ENCODE peak calls at places on chromosome X, in five cellular contexts. One of them, this sample, is unnamed.
A peak's percentile ranks its signal among the peaks of the same experiment; 100 is the strongest.

GRCh38 chrX:106037835-106038473 is 573 bp downstream of the SERPINA7 start:
- DNase-seq in fibroblast of mammary gland: no peak
- DNase-seq in skeletal muscle cell: no peak
- DNase-seq in uterus: no peak
- DNase-seq in endodermal cell: no peak
- DNase-seq in this sample: no peak

GRCh38 chrX:79133897-79134296 is 10.6 kb upstream of the GPR174 start:
- DNase-seq in uterus: no peak
- DNase-seq in endodermal cell: no peak
- DNase-seq in fibroblast of mammary gland: peak; percentile 2
- DNase-seq in skeletal muscle cell: no peak
- DNase-seq in this sample: no peak

GRCh38 chrX:118420462-118420861 is 74.6 kb downstream of the WDR44 start:
- DNase-seq in uterus: no peak
- DNase-seq in fibroblast of mammary gland: peak; percentile 67
- DNase-seq in endodermal cell: no peak
- DNase-seq in skeletal muscle cell: peak; percentile 26
- DNase-seq in this sample: no peak

GRCh38 chrX:2781226-2781571 is 29.4 kb downstream of the XG start:
- DNase-seq in uterus: no peak
- DNase-seq in skeletal muscle cell: no peak
- DNase-seq in endodermal cell: no peak
- DNase-seq in fibroblast of mammary gland: no peak
- DNase-seq in this sample: no peak

GRCh38 chrX:151722241-151722846 is 6.5 kb downstream of the FATE1 start:
- DNase-seq in uterus: no peak
- DNase-seq in fibroblast of mammary gland: peak; percentile 13
- DNase-seq in endodermal cell: peak; percentile 90
- DNase-seq in skeletal muscle cell: no peak
- DNase-seq in this sample: no peak

GRCh38 chrX:17500145-17500579 is 125.2 kb downstream of the NHS start:
- DNase-seq in uterus: no peak
- DNase-seq in endodermal cell: no peak
- DNase-seq in fibroblast of mammary gland: peak; percentile 49
- DNase-seq in skeletal muscle cell: no peak
- DNase-seq in this sample: peak; percentile 65

GRCh38 chrX:57155171-57155570 is 18.0 kb upstream of the SPIN2A start:
- DNase-seq in endodermal cell: no peak
- DNase-seq in fibroblast of mammary gland: no peak
- DNase-seq in skeletal muscle cell: no peak
- DNase-seq in uterus: no peak
- DNase-seq in this sample: no peak

GRCh38 chrX:152904151-152905080 is 6.5 kb downstream of the ZNF185 start:
- DNase-seq in skeletal muscle cell: peak; percentile 53
- DNase-seq in endodermal cell: peak; percentile 86
- DNase-seq in fibroblast of mammary gland: peak; percentile 65
- DNase-seq in uterus: peak; percentile 54
- DNase-seq in this sample: peak; percentile 16

GRCh38 chrX:13471269-13471668 is 98.1 kb upstream of the EGFL6 start:
- DNase-seq in uterus: no peak
- DNase-seq in endodermal cell: peak; percentile 59
- DNase-seq in fibroblast of mammary gland: no peak
- DNase-seq in skeletal muscle cell: no peak
- DNase-seq in this sample: no peak

GRCh38 chrX:108735680-108736508 is 469 bp downstream of the IRS4 start:
- DNase-seq in skeletal muscle cell: no peak
- DNase-seq in fibroblast of mammary gland: no peak
- DNase-seq in uterus: no peak
- DNase-seq in endodermal cell: no peak
- DNase-seq in this sample: no peak

GRCh38 chrX:30196322-30196721 is 19.0 kb upstream of the MAGEB2 start:
- DNase-seq in endodermal cell: peak; percentile 54
- DNase-seq in skeletal muscle cell: no peak
- DNase-seq in fibroblast of mammary gland: no peak
- DNase-seq in uterus: no peak
- DNase-seq in this sample: no peak

GRCh38 chrX:153922932-153923857 is 2.9 kb downstream of the ARHGAP4 start:
- DNase-seq in endodermal cell: no peak
- DNase-seq in skeletal muscle cell: no peak
- DNase-seq in fibroblast of mammary gland: peak; percentile 66
- DNase-seq in uterus: peak; percentile 89
- DNase-seq in this sample: no peak
- H3K4me3 ChIP-seq in endodermal cell: no peak overlapping the region
- H3K4me3 ChIP-seq in skeletal muscle cell: no peak overlapping the region
- H3K4me3 ChIP-seq in fibroblast of mammary gland: no peak overlapping the region
- H3K4me3 ChIP-seq in uterus: no peak overlapping the region
- H3K4me3 ChIP-seq in this sample: no peak overlapping the region

DNA sequence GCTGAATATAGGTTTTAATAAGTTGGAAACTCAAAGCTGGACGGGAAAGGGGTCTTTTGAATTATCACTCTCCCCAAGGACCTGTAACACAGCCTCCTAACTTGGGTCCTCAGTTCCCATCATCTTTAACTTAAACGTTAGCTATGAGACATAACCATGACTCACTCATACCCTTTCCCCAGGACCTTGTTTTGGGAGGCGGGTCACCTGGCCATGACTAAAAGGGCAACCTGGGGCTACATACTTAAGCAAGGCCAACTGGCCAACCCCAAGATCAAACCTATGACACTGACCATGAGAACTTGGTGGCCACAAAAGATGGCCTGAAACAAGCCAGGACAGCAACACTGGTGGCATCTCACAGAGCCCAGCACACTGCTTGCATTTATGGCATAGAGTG is 89.0 kb downstream of the SH3KBP1 start:
- DNase-seq in endodermal cell: no peak
- DNase-seq in fibroblast of mammary gland: peak; percentile 28
- DNase-seq in skeletal muscle cell: no peak
- DNase-seq in uterus: no peak
- DNase-seq in this sample: no peak
- H3K4me3 ChIP-seq in endodermal cell: no peak overlapping the region
- H3K4me3 ChIP-seq in fibroblast of mammary gland: no peak overlapping the region
- H3K4me3 ChIP-seq in skeletal muscle cell: no peak overlapping the region
- H3K4me3 ChIP-seq in uterus: no peak overlapping the region
- H3K4me3 ChIP-seq in this sample: no peak overlapping the region

GRCh38 chrX:137031517-137032377 is 2.0 kb downstream of the GPR101 start:
- DNase-seq in endodermal cell: peak; percentile 68
- DNase-seq in uterus: no peak
- DNase-seq in skeletal muscle cell: no peak
- DNase-seq in fibroblast of mammary gland: peak; percentile 44
- DNase-seq in this sample: no peak
- H3K4me3 ChIP-seq in endodermal cell: peak overlapping the region; percentile 82
- H3K4me3 ChIP-seq in uterus: peak overlapping the region; percentile 26
- H3K4me3 ChIP-seq in skeletal muscle cell: peak overlapping the region; percentile 41
- H3K4me3 ChIP-seq in fibroblast of mammary gland: peak overlapping the region; percentile 21
- H3K4me3 ChIP-seq in this sample: peak overlapping the region; percentile 50

GRCh38 chrX:23783569-23784486 is 855 bp downstream of the SAT1 start:
- DNase-seq in endodermal cell: peak; percentile 54
- DNase-seq in skeletal muscle cell: no peak
- DNase-seq in fibroblast of mammary gland: peak; percentile 16
- DNase-seq in uterus: no peak
- DNase-seq in this sample: no peak

GRCh38 chrX:23785564-23785963 is 2.6 kb downstream of the SAT1 start:
- DNase-seq in skeletal muscle cell: no peak
- DNase-seq in fibroblast of mammary gland: no peak
- DNase-seq in endodermal cell: no peak
- DNase-seq in uterus: no peak
- DNase-seq in this sample: no peak

GRCh38 chrX:23786268-23786815 is 3.4 kb downstream of the SAT1 start:
- DNase-seq in fibroblast of mammary gland: peak; percentile 49
- DNase-seq in uterus: no peak
- DNase-seq in skeletal muscle cell: no peak
- DNase-seq in endodermal cell: no peak
- DNase-seq in this sample: no peak

GRCh38 chrX:23782863-23783568 is at the start of gene SAT1:
- DNase-seq in skeletal muscle cell: peak; percentile 83
- DNase-seq in fibroblast of mammary gland: peak; percentile 90
- DNase-seq in endodermal cell: peak; percentile 100
- DNase-seq in uterus: peak; percentile 95
- DNase-seq in this sample: peak; percentile 51

GRCh38 chrX:23784487-23785301 is 1.7 kb downstream of the SAT1 start:
- DNase-seq in uterus: peak; percentile 39
- DNase-seq in endodermal cell: no peak
- DNase-seq in fibroblast of mammary gland: peak; percentile 95
- DNase-seq in skeletal muscle cell: peak; percentile 65
- DNase-seq in this sample: no peak
- H3K4me3 ChIP-seq in uterus: peak overlapping the region; percentile 67
- H3K4me3 ChIP-seq in endodermal cell: peak overlapping the region; percentile 86
- H3K4me3 ChIP-seq in fibroblast of mammary gland: peak overlapping the region; percentile 80
- H3K4me3 ChIP-seq in skeletal muscle cell: peak overlapping the region; percentile 54
- H3K4me3 ChIP-seq in this sample: peak overlapping the region; percentile 76

GRCh38 chrX:15366507-15367352 is 17.5 kb downstream of the VEGFD start:
- DNase-seq in uterus: no peak
- DNase-seq in skeletal muscle cell: no peak
- DNase-seq in fibroblast of mammary gland: no peak
- DNase-seq in endodermal cell: no peak
- DNase-seq in this sample: no peak
- H3K4me3 ChIP-seq in uterus: no peak overlapping the region
- H3K4me3 ChIP-seq in skeletal muscle cell: no peak overlapping the region
- H3K4me3 ChIP-seq in fibroblast of mammary gland: no peak overlapping the region
- H3K4me3 ChIP-seq in endodermal cell: no peak overlapping the region
- H3K4me3 ChIP-seq in this sample: no peak overlapping the region

DNA sequence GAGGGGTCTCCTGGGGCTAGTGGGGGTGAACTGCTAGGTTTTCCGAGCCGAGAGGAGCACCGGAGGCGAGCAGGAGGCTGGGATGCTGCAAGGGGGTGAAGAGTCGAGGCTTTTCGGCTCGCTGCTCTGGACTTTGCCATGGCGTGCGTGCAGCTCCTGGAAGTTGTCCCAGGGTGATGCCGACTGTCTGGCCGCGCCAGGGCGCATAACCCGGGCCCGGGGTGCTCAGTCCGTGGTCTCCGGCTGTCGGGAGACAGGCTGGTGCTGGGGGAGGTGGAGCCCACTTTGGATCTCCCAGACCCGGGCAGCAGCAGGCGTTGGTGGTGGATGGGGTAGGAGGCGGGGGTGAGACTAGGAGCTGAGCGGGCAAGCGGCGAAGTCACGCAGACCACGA is 777 bp downstream of the GRIA3 start:
- DNase-seq in skeletal muscle cell: no peak
- DNase-seq in fibroblast of mammary gland: peak; percentile 10
- DNase-seq in uterus: no peak
- DNase-seq in endodermal cell: peak; percentile 69
- DNase-seq in this sample: no peak
- H3K4me3 ChIP-seq in skeletal muscle cell: peak overlapping the region; percentile 56
- H3K4me3 ChIP-seq in fibroblast of mammary gland: peak overlapping the region; percentile 44
- H3K4me3 ChIP-seq in uterus: peak overlapping the region; percentile 36
- H3K4me3 ChIP-seq in endodermal cell: peak overlapping the region; percentile 77
- H3K4me3 ChIP-seq in this sample: peak overlapping the region; percentile 69

GRCh38 chrX:53073115-53073581 is 9.0 kb upstream of the TSPYL2 start:
- DNase-seq in fibroblast of mammary gland: no peak
- DNase-seq in uterus: no peak
- DNase-seq in skeletal muscle cell: no peak
- DNase-seq in endodermal cell: peak; percentile 55
- DNase-seq in this sample: no peak

GRCh38 chrX:53074987-53075386 is 7.2 kb upstream of the TSPYL2 start:
- DNase-seq in skeletal muscle cell: no peak
- DNase-seq in fibroblast of mammary gland: no peak
- DNase-seq in endodermal cell: no peak
- DNase-seq in uterus: no peak
- DNase-seq in this sample: no peak

GRCh38 chrX:53071604-53072417 is 10.4 kb upstream of the TSPYL2 start:
- DNase-seq in uterus: peak; percentile 85
- DNase-seq in skeletal muscle cell: peak; percentile 48
- DNase-seq in endodermal cell: peak; percentile 79
- DNase-seq in fibroblast of mammary gland: peak; percentile 70
- DNase-seq in this sample: no peak

GRCh38 chrX:53071064-53071463 is 11.1 kb upstream of the TSPYL2 start:
- DNase-seq in skeletal muscle cell: no peak
- DNase-seq in fibroblast of mammary gland: no peak
- DNase-seq in endodermal cell: peak; percentile 12
- DNase-seq in uterus: no peak
- DNase-seq in this sample: no peak

DNA sequence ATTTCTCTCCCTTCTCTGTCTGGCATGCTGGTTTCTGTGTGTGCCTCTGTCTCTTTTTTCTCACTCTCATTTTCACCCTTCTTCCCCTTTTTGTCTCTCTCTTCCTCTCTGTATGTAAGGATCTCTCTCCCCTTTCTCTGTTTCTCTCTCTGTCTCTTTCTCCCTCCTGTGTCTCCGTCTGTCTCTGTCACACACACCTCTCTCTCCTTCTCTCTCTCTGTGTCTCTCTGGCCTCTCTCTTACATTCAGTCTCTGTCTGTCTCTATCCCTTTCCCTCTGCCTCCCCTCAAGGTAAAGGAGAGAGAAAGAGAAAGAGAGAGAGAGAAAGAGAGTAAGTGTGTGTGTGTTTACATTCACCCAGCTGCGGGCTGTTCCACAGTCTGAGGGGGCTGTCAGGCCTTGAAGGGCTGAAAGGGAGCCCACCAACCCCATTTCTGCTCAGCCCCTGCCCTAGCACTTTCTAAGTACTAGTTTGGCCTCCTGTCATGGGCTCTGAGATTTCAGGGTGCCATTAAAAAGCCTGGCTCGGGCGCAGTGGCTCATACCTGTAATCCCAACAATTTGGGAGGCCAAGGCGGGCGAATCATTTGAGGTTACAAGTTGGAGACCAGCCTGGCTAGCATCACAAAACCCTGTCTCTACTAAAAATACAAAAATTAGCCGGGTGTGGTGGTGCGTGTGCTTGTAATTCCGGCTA is 9.6 kb upstream of the TSPYL2 start:
- DNase-seq in fibroblast of mammary gland: no peak
- DNase-seq in endodermal cell: peak; percentile 41
- DNase-seq in uterus: no peak
- DNase-seq in skeletal muscle cell: no peak
- DNase-seq in this sample: no peak
- H3K4me3 ChIP-seq in fibroblast of mammary gland: no peak overlapping the region
- H3K4me3 ChIP-seq in endodermal cell: peak overlapping the region; percentile 56
- H3K4me3 ChIP-seq in uterus: peak overlapping the region; percentile 39
- H3K4me3 ChIP-seq in skeletal muscle cell: no peak overlapping the region
- H3K4me3 ChIP-seq in this sample: no peak overlapping the region